ENCODE peak calls at places on chromosomes 6 and 20, in seven cellular contexts. X is Peyer's patch, T is brain microvascular endothelial cell, U is endothelial cell, H is MM.1S, E is ovary, M is left ventricle myocardium inferior. I is an unnamed sample.

GRCh38 chr6:56288347-56288746 is 41.0 kb upstream of the COL21A1 start:
- DNase-seq in X (no peak), T (no peak), U (no peak), H (no peak), E (no peak), M (no peak), I (no peak)

GRCh38 chr6:45816674-45817297 is 198.9 kb downstream of the CLIC5 start:
- DNase-seq in X (no peak), T (no peak), U (no peak), H (no peak), E (no peak), M (no peak), I (no peak)

GRCh38 chr6:65410309-65410708 is 296.7 kb downstream of the EYS start:
- DNase-seq in X (no peak), T (no peak), U (no peak), H (no peak), E (no peak), M (no peak), I (no peak)

GRCh38 chr6:118017301-118017854 is 110.3 kb downstream of the SLC35F1 start:
- DNase-seq in X (no peak), T (no peak), U (no peak), H (no peak), E (no peak), M (no peak), I (no peak)

GRCh38 chr6:13586936-13587542 is 12.6 kb downstream of the SIRT5 start:
- DNase-seq in X (no peak), T (no peak), U (no peak), H (no peak), E (no peak), M (no peak), I (no peak)

GRCh38 chr6:165059032-165059431 is 250.4 kb downstream of the C6orf118 start:
- DNase-seq in X (no peak), T (no peak), U (no peak), H (no peak), E (no peak), M (no peak), I (no peak)

GRCh38 chr20:52193133-52193532 is 1.6 kb upstream of the ZFP64 start:
- DNase-seq in X (no peak), T (no peak), U (no peak), H (no peak), E (no peak), M (no peak), I (no peak)

GRCh38 chr6:131225959-131226358 is 90.7 kb downstream of the AKAP7 start:
- DNase-seq in X (no peak), T (no peak), U (no peak), H (no peak), E (no peak), M (no peak), I (no peak)

GRCh38 chr20:911882-912600 is 4.1 kb downstream of the ANGPT4 start:
- DNase-seq in X (no peak), T (no peak), U (no peak), H (no peak), E (no peak), M (no peak), I (no peak)

GRCh38 chr20:12306107-12306506 is 388.4 kb downstream of the BTBD3 start:
- DNase-seq in X (no peak), T (no peak), U (no peak), H (no peak), E (no peak), M (no peak), I (no peak)

GRCh38 chr6:56652231-56652630 is 9.5 kb upstream of the DST start:
- DNase-seq in X (no peak), T (no peak), U (no peak), H (no peak), E (no peak), M (no peak), I (no peak)

GRCh38 chr6:134057478-134057877 is 5.1 kb upstream of the SLC2A12 start:
- DNase-seq in X (no peak), T (no peak), U (no peak), H (no peak), E (no peak), M (no peak), I (no peak)

GRCh38 chr20:55597526-55597925 is 407.8 kb downstream of the CBLN4 start:
- DNase-seq in X (no peak), T (no peak), U (no peak), H (no peak), E (no peak), M (no peak), I (no peak)

DNA sequence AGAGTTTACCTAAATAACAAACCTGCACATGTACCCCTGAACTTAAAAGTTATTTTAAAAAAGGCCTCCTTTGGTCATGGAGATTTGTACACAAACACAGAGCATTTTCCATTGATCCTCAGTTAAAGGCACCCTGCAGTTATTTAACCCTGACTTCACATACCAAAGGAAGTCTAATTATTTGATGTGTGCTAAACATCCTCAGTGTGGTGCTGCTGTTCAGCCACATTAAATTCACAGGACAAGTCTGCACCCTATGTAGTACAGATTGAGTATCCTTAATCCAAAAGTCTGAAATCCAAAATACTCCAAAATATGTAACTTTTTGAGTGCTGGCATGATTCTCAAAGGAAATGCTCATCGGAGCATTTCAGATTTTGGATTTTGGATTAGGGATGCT is 21.4 kb downstream of the KCNQ5 start:
- DNase-seq in X (no peak), T (no peak), U (no peak), H (no peak), E (no peak), M (no peak), I (no peak)
- TF ChIP-seq CTCF in X (no peak), T (peak), U (no peak), H (peak), E (no peak), M (no peak), I (no peak)

GRCh38 chr6:36028887-36029324 is 1.3 kb downstream of the MAPK14 start:
- DNase-seq in X (peak), T (peak), U (peak), H (peak), E (peak), M (peak), I (no peak)

GRCh38 chr6:36025932-36026327 is 1.5 kb upstream of the SLC26A8 start:
- DNase-seq in X (no peak), T (peak), U (no peak), H (no peak), E (no peak), M (no peak), I (no peak)

GRCh38 chr6:36028088-36028886 is 679 bp downstream of the MAPK14 start:
- DNase-seq in X (peak), T (peak), U (peak), H (peak), E (no peak), M (peak), I (peak)

GRCh38 chr6:36029464-36029863 is 1.9 kb downstream of the MAPK14 start:
- DNase-seq in X (no peak), T (peak), U (no peak), H (no peak), E (no peak), M (no peak), I (no peak)

DNA sequence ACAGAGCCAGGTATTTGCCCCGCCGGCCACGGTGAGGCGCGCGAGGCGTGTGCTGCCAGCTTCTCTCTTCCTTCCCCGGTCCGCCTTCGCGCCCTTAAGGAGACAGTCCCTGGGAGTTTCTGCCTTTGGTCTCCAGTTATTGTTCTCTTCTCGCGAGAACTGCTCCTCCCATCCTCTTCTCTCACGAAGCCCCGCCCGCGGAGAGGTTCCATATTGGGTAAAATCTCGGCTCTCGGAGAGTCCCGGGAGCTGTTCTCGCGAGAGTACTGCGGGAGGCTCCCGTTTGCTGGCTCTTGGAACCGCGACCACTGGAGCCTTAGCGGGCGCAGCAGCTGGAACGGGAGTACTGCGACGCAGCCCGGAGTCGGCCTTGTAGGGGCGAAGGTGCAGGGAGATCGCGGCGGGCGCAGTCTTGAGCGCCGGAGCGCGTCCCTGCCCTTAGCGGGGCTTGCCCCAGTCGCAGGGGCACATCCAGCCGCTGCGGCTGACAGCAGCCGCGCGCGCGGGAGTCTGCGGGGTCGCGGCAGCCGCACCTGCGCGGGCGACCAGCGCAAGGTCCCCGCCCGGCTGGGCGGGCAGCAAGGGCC is at the start of gene MAPK14:
- DNase-seq in X (peak), T (peak), U (peak), H (peak), E (peak), M (peak), I (peak)
- TF ChIP-seq CTCF in X (peak), T (peak), U (peak), H (peak), E (peak), M (peak), I (peak)

DNA sequence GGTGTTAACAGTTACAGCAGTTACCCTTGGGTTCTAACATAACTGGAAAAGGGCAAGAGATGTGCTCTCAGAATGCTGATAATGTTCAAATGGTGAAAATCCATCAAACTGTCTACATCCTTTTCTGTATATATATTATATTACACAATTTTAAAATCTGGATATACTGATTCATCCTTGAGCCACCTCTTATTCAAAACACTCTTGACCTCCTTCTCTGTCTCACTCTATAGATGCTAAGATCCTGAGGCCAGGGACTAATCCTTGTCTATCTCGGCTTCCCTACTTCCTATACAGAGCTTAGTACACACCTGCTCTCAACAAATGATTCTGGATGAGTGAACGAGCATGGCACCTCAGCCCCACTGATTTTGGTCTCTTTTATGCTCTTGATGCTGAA is 47.3 kb downstream of the HIVEP2 start:
- DNase-seq in X (no peak), T (no peak), U (no peak), H (no peak), E (no peak), M (no peak), I (no peak)
- TF ChIP-seq CTCF in X (no peak), T (no peak), U (no peak), H (no peak), E (no peak), M (no peak), I (no peak)

GRCh38 chr6:87944541-87944954 is 103.1 kb upstream of the SPACA1 start:
- DNase-seq in X (no peak), T (peak), U (no peak), H (no peak), E (no peak), M (peak), I (peak)
- TF ChIP-seq CTCF in X (no peak), T (peak), U (no peak), H (no peak), E (no peak), M (peak), I (no peak)

GRCh38 chr20:35264755-35265154 is 13.2 kb downstream of the MMP24OS start:
- DNase-seq in X (no peak), T (no peak), U (peak), H (no peak), E (no peak), M (no peak), I (peak)
- TF ChIP-seq CTCF in X (no peak), T (peak), U (no peak), H (no peak), E (no peak), M (no peak), I (no peak)

I was measured in upper lobe of left lung.